ENCODE peak calls at places on chromosomes 5 and 9, in four cellular contexts. E is kidney; W is NCI-H2171 treated with DMSO at 0.1 percent for 48 hours; S is naive thymus-derived CD4-positive, alpha-beta T cell. D is an unnamed sample.

GRCh38 chr5:151208481-151208914 is 15.4 kb downstream of the CCDC69 start:
- DNase-seq in E (no peak), W (no peak), S (no peak), D (no peak)

GRCh38 chr5:173646684-173647083 is 30.2 kb upstream of the BOD1 start:
- DNase-seq in E (no peak), W (no peak), S (no peak), D (no peak)

GRCh38 chr5:180421672-180422071 is 68.5 kb upstream of the GFPT2 start:
- DNase-seq in E (no peak), W (no peak), S (no peak), D (no peak)

GRCh38 chr9:130393681-130394071 is 51.1 kb upstream of the ASS1 start:
- DNase-seq in E (no peak), W (no peak), S (no peak), D (no peak)

GRCh38 chr9:130626249-130626982 is 38.0 kb upstream of the PRDM12 start:
- DNase-seq in E (no peak), W (no peak), S (no peak), D (no peak)

GRCh38 chr5:134626369-134627014 is 6.1 kb downstream of the SAR1B start:
- DNase-seq in E (no peak), W (no peak), S (no peak), D (no peak)

GRCh38 chr5:137871571-137871970 is 3.9 kb downstream of the MYOT start:
- DNase-seq in E (no peak), W (no peak), S (no peak), D (no peak)

GRCh38 chr5:111934511-111934910 is 177.5 kb upstream of the NREP start:
- DNase-seq in E (no peak), W (peak), S (no peak), D (no peak)

GRCh38 chr9:124886461-124886860 is 24.5 kb downstream of the ARPC5L start:
- DNase-seq in E (no peak), W (no peak), S (no peak), D (no peak)

GRCh38 chr9:101707708-101708107 is 30.7 kb downstream of the GRIN3A start:
- DNase-seq in E (no peak), W (no peak), S (no peak), D (no peak)

GRCh38 chr5:35990941-35991592 is at the start of gene UGT3A1:
- DNase-seq in E (no peak), W (peak), S (no peak), D (no peak)

GRCh38 chr9:71685394-71685793 is 82.9 kb downstream of the CEMIP2 start:
- DNase-seq in E (no peak), W (no peak), S (peak), D (no peak)

GRCh38 chr5:35988529-35988928 is 2.7 kb downstream of the UGT3A1 start:
- DNase-seq in E (no peak), W (no peak), S (no peak), D (no peak)

GRCh38 chr9:4553951-4554381 is 63.7 kb downstream of the SLC1A1 start:
- DNase-seq in E (no peak), W (no peak), S (no peak), D (no peak)

GRCh38 chr5:14110680-14111079 is 32.5 kb upstream of the TRIO start:
- DNase-seq in E (no peak), W (no peak), S (no peak), D (no peak)

GRCh38 chr9:4180907-4181605 is 118.8 kb downstream of the GLIS3 start:
- DNase-seq in E (no peak), W (peak), S (no peak), D (no peak)

GRCh38 chr9:92444841-92445240 is 20.6 kb upstream of the OMD start:
- DNase-seq in E (no peak), W (peak), S (no peak), D (no peak)

GRCh38 chr5:16808021-16808420 is 128.1 kb downstream of the MYO10 start:
- DNase-seq in E (no peak), W (no peak), S (no peak), D (no peak)

GRCh38 chr5:8842906-8843590 is 702.8 kb downstream of the SEMA5A start:
- DNase-seq in E (no peak), W (no peak), S (no peak), D (no peak)

GRCh38 chr9:112011051-112011620 is 114.5 kb downstream of the UGCG start:
- DNase-seq in E (no peak), W (no peak), S (no peak), D (no peak)

GRCh38 chr5:74378464-74378863 is 262.1 kb downstream of the ENC1 start:
- DNase-seq in E (no peak), W (no peak), S (no peak), D (no peak)

GRCh38 chr5:150120617-150121447 is 34.5 kb upstream of the CSF1R start:
- DNase-seq in E (peak), W (no peak), S (no peak), D (no peak)

GRCh38 chr5:157126-157715 is 34.1 kb upstream of the LRRC14B start:
- DNase-seq in E (peak), W (no peak), S (no peak), D (no peak)